ENCODE peak calls at places on chromosome 10, in ten cellular contexts. Z, L, C, S, X, H, V, F, P and K are unnamed samples.

GRCh38 chr10:5595591-5596590 is 70.5 kb downstream of the ASB13 start:
- DNase-seq in S (peak), F (peak), V (peak), P (no peak), X (peak), H (no peak), C (no peak), L (no peak), Z (no peak), K (peak)

GRCh38 chr10:17562572-17562971 is 54.6 kb downstream of the HACD1 start:
- DNase-seq in P (no peak), Z (no peak), X (peak), F (no peak), H (no peak), C (no peak), L (no peak), S (no peak), V (peak), K (no peak)

GRCh38 chr10:17735166-17735941 is 16.6 kb upstream of the TMEM236 start:
- DNase-seq in S (no peak), X (no peak), V (no peak), F (no peak), Z (no peak), H (no peak), C (no peak), P (peak), L (no peak), K (no peak)

GRCh38 chr10:58477122-58477521 is 35.5 kb upstream of the BICC1 start:
- DNase-seq in V (peak), P (peak), L (no peak), F (no peak), C (no peak), H (no peak), S (no peak), Z (no peak), X (peak), K (peak)

GRCh38 chr10:29669149-29669548 is 34.4 kb upstream of the SVIL start:
- DNase-seq in F (no peak), P (peak), L (no peak), H (no peak), Z (no peak), V (peak), X (no peak), S (no peak), C (no peak), K (no peak)

GRCh38 chr10:110241841-110242240 is 34.4 kb downstream of the MXI1 start:
- DNase-seq in F (no peak), V (no peak), P (no peak), L (no peak), Z (no peak), H (no peak), C (no peak), X (no peak), S (no peak), K (no peak)

GRCh38 chr10:110355922-110356627 is 51.4 kb upstream of the SMNDC1 start:
- DNase-seq in Z (no peak), P (no peak), F (peak), X (no peak), L (peak), S (no peak), H (no peak), V (no peak), C (peak), K (no peak)

GRCh38 chr10:6763417-6763816 is 183.3 kb upstream of the PRKCQ start:
- DNase-seq in L (no peak), S (no peak), P (no peak), V (no peak), Z (no peak), X (no peak), C (no peak), H (no peak), F (no peak), K (no peak)

GRCh38 chr10:21523557-21524008 is 1.9 kb downstream of the SKIDA1 start:
- DNase-seq in H (no peak), Z (no peak), P (no peak), F (no peak), S (no peak), L (no peak), X (no peak), C (no peak), V (peak), K (no peak)

GRCh38 chr10:86261933-86262665 is 104.5 kb downstream of the GRID1 start:
- DNase-seq in F (peak), P (no peak), L (no peak), V (no peak), S (peak), Z (no peak), C (peak), H (peak), X (no peak), K (no peak)

GRCh38 chr10:14340051-14340744 is 9.5 kb upstream of the FRMD4A start:
- DNase-seq in C (no peak), X (no peak), Z (no peak), V (no peak), L (no peak), P (no peak), S (no peak), F (no peak), H (no peak), K (no peak)

GRCh38 chr10:68087338-68088029 is 12.4 kb upstream of the HERC4 start:
- DNase-seq in V (no peak), S (no peak), C (no peak), X (no peak), Z (no peak), P (no peak), F (no peak), H (no peak), L (no peak), K (no peak)